ENCODE peak calls at places on chromosomes 12 and 14, in five cellular contexts. D, B, T, W and E are unnamed samples.

GRCh38 chr12:59927041-59927440 is 331.2 kb downstream of the SLC16A7 start:
- DNase-seq in B (no peak), D (no peak), W (no peak), T (no peak), E (no peak)

GRCh38 chr12:19203013-19203412 is 73.5 kb downstream of the PLEKHA5 start:
- DNase-seq in T (no peak), B (no peak), D (no peak), W (no peak), E (no peak)

GRCh38 chr14:54579606-54580005 is 12.7 kb downstream of the SAMD4A start:
- DNase-seq in T (peak), B (no peak), D (no peak), W (no peak), E (no peak)

GRCh38 chr12:71214511-71215285 is 56.9 kb upstream of the TSPAN8 start:
- DNase-seq in D (no peak), W (no peak), T (peak), B (no peak), E (no peak)

GRCh38 chr12:8048906-8049305 is 16.4 kb downstream of the FOXJ2 start:
- DNase-seq in T (no peak), W (no peak), B (no peak), D (peak), E (no peak)

GRCh38 chr12:7498832-7499231 is 4.7 kb downstream of the CD163 start:
- DNase-seq in W (no peak), D (no peak), T (no peak), B (no peak), E (no peak)

GRCh38 chr12:120199025-120199424 is 1.9 kb downstream of the RPLP0 start:
- DNase-seq in D (no peak), T (no peak), B (no peak), W (no peak), E (no peak)

GRCh38 chr12:105843989-105844768 is 294.6 kb downstream of the NUAK1 start:
- DNase-seq in W (no peak), D (no peak), T (no peak), B (no peak), E (no peak)

GRCh38 chr12:100141998-100142850 is 450 bp downstream of the BLTP3B start:
- DNase-seq in T (peak), D (peak), B (peak), W (peak), E (peak)

GRCh38 chr12:122935318-122935717 is 30.9 kb downstream of the ABCB9 start:
- DNase-seq in D (no peak), W (peak), B (no peak), T (no peak), E (no peak)

GRCh38 chr14:88995437-88996198 is 171.2 kb downstream of the TTC8 start:
- DNase-seq in T (no peak), W (no peak), B (no peak), D (peak), E (no peak)

GRCh38 chr12:89864419-89864818 is 155.8 kb upstream of the ATP2B1 start:
- DNase-seq in W (no peak), T (no peak), D (no peak), B (no peak), E (no peak)

GRCh38 chr12:65845751-65846537 is 21.7 kb downstream of the HMGA2 start:
- DNase-seq in T (no peak), W (peak), B (no peak), D (no peak), E (no peak)

GRCh38 chr12:1576410-1577240 is 17.8 kb downstream of the FBXL14 start:
- DNase-seq in D (peak), T (peak), B (no peak), W (no peak), E (peak)

GRCh38 chr14:68685419-68686211 is 107.3 kb downstream of the ZFP36L1 start:
- DNase-seq in W (no peak), B (peak), D (peak), T (peak), E (no peak)

GRCh38 chr12:53287741-53288216 is 7.6 kb upstream of the PFDN5 start:
- DNase-seq in W (peak), B (peak), T (peak), D (peak), E (peak)

GRCh38 chr12:68878283-68878682 is 54.7 kb downstream of the CPM start:
- DNase-seq in B (no peak), W (no peak), D (no peak), T (no peak), E (no peak)
- H3K4me3 ChIP-seq in B (no peak), W (no peak), D (no peak), T (no peak), E (no peak)

GRCh38 chr14:33279865-33280264 is 341.2 kb downstream of the NPAS3 start:
- DNase-seq in T (no peak), D (no peak), W (no peak), B (no peak), E (no peak)

GRCh38 chr14:33280646-33281045 is 342.0 kb downstream of the NPAS3 start:
- DNase-seq in D (no peak), B (no peak), T (no peak), W (no peak), E (no peak)

GRCh38 chr14:33282181-33282580 is 343.5 kb downstream of the NPAS3 start:
- DNase-seq in T (no peak), B (no peak), D (no peak), W (no peak), E (no peak)

GRCh38 chr14:33285902-33286700 is 347.4 kb downstream of the NPAS3 start:
- DNase-seq in W (no peak), B (no peak), T (no peak), D (no peak), E (no peak)

GRCh38 chr14:33282811-33283210 is 344.1 kb downstream of the NPAS3 start:
- DNase-seq in D (no peak), W (no peak), T (no peak), B (no peak), E (no peak)
- H3K4me3 ChIP-seq in D (no peak), W (no peak), T (no peak), B (no peak), E (no peak)

GRCh38 chr12:5705791-5706190 is 239.3 kb downstream of the ANO2 start:
- DNase-seq in B (no peak), W (no peak), T (no peak), D (no peak), E (no peak)

GRCh38 chr12:5708371-5708770 is 236.7 kb downstream of the ANO2 start:
- DNase-seq in W (no peak), B (no peak), D (no peak), T (peak), E (no peak)

GRCh38 chr12:5710260-5710878 is 234.7 kb downstream of the ANO2 start:
- DNase-seq in D (no peak), W (no peak), B (no peak), T (no peak), E (no peak)

GRCh38 chr12:5706247-5706646 is 238.8 kb downstream of the ANO2 start:
- DNase-seq in D (no peak), W (no peak), T (no peak), B (no peak), E (no peak)
- H3K4me3 ChIP-seq in D (no peak), W (no peak), T (no peak), B (no peak), E (no peak)

DNA sequence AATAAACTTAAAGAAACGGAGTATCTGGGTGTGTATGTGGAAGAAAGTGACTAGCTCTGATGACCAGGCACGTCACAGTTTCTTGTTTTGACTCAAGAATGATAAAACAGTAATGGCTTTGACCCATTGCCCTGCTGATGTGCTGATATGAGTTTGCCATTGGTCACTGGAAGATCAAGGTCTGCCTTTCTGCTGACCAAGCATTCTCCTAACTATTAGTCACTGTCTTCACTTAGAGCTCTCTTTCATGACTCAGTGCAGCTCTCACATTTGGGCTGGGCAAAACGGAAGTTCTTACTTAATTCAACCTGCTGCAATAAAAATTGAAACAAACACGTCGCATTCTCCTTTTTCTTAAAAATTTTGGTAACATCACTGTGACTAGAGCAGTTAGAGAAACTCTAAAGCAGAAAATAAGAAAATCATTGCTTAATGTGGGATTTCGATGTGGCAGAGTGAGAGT is 366.7 kb downstream of the BTG1 start:
- DNase-seq in B (peak), D (peak), T (peak), W (no peak), E (no peak)
- H3K4me3 ChIP-seq in B (peak), D (peak), T (no peak), W (no peak), E (no peak)